ENCODE peak calls at places on chromosomes 2 and 18, in six cellular contexts. Z, M, B, K, L and W are unnamed samples.
A peak's percentile ranks its signal among the peaks of the same experiment; 100 is the strongest.

GRCh38 chr2:10452334-10452733 is 4.2 kb upstream of the ODC1 start:
- DNase-seq in Z (no peak), B (peak; percentile 63), K (no peak), L (no peak), M (no peak), W (no peak)

GRCh38 chr2:128237911-128238697 is 80.6 kb downstream of the HS6ST1 start:
- DNase-seq in K (no peak), L (no peak), Z (no peak), M (no peak), B (no peak), W (peak; percentile 66)

GRCh38 chr18:59556265-59556664 is 141.0 kb downstream of the CCBE1 start:
- DNase-seq in Z (no peak), K (no peak), M (no peak), B (no peak), L (no peak), W (no peak)

GRCh38 chr18:41320090-41320489 is 634.9 kb upstream of the PIK3C3 start:
- DNase-seq in L (no peak), Z (no peak), M (no peak), B (peak; percentile 31), K (no peak), W (no peak)

GRCh38 chr2:212021947-212022346 is 516.7 kb downstream of the ERBB4 start:
- DNase-seq in M (no peak), L (no peak), K (no peak), B (no peak), Z (no peak), W (no peak)

GRCh38 chr2:111111101-111111755 is 9.5 kb upstream of the BCL2L11 start:
- DNase-seq in M (no peak), K (no peak), L (no peak), B (no peak), Z (no peak), W (no peak)

GRCh38 chr2:19538411-19538963 is 180.1 kb upstream of the OSR1 start:
- DNase-seq in K (no peak), M (peak; percentile 34), Z (no peak), L (no peak), B (peak; percentile 75), W (no peak)

GRCh38 chr2:71505086-71505769 is 51.9 kb downstream of the DYSF start:
- DNase-seq in Z (no peak), K (no peak), M (no peak), L (peak; percentile 54), B (peak; percentile 26), W (no peak)

GRCh38 chr2:25332571-25332970 is 9.2 kb downstream of the DNMT3A start:
- DNase-seq in Z (no peak), M (no peak), K (no peak), L (peak; percentile 62), B (no peak), W (no peak)

GRCh38 chr18:34543356-34543755 is 166.7 kb upstream of the DTNA start:
- DNase-seq in B (no peak), L (no peak), Z (no peak), K (no peak), M (no peak), W (no peak)

GRCh38 chr2:27296466-27296865 is 11.8 kb downstream of the UCN start:
- DNase-seq in M (no peak), L (peak; percentile 16), B (no peak), K (no peak), Z (no peak), W (no peak)

GRCh38 chr2:228318218-228318617 is 136.7 kb upstream of the SPHKAP start:
- DNase-seq in Z (no peak), B (peak; percentile 34), M (no peak), K (peak; percentile 13), L (no peak), W (no peak)

GRCh38 chr2:215002500-215002899 is 135.9 kb downstream of the ABCA12 start:
- DNase-seq in K (peak; percentile 18), B (peak; percentile 81), L (no peak), Z (peak; percentile 34), M (no peak), W (no peak)

GRCh38 chr2:10042301-10043161 is 819 bp upstream of the KLF11 start:
- DNase-seq in L (peak; percentile 91), K (no peak), B (peak; percentile 80), Z (peak; percentile 50), M (peak; percentile 86), W (no peak)

GRCh38 chr2:181183878-181184553 is 203.6 kb downstream of the UBE2E3 start:
- DNase-seq in L (no peak), M (no peak), B (no peak), Z (peak; percentile 38), K (peak; percentile 36), W (no peak)

GRCh38 chr18:35236964-35237363 is 3.9 kb upstream of the ZNF397 start:
- DNase-seq in Z (no peak), M (no peak), K (no peak), L (no peak), B (no peak), W (no peak)

GRCh38 chr2:190379249-190379964 is 28.7 kb upstream of the MFSD6 start:
- DNase-seq in B (peak; percentile 20), Z (no peak), K (no peak), M (no peak), L (no peak), W (no peak)

GRCh38 chr2:138814123-138814883 is 34.1 kb upstream of the NXPH2 start:
- DNase-seq in M (no peak), K (peak; percentile 14), L (no peak), Z (no peak), B (no peak), W (no peak)

GRCh38 chr2:26608557-26608956 is 32.6 kb downstream of the CIB4 start:
- DNase-seq in L (peak; percentile 67), Z (no peak), M (no peak), B (no peak), K (no peak), W (peak; percentile 74)

GRCh38 chr2:158042245-158042644 is 59.4 kb upstream of the UPP2 start:
- DNase-seq in L (no peak), Z (no peak), B (no peak), M (no peak), K (no peak), W (no peak)

GRCh38 chr2:190696792-190697398 is 48.0 kb downstream of the NAB1 start:
- DNase-seq in L (no peak), B (peak; percentile 28), M (no peak), K (no peak), Z (no peak), W (no peak)

DNA sequence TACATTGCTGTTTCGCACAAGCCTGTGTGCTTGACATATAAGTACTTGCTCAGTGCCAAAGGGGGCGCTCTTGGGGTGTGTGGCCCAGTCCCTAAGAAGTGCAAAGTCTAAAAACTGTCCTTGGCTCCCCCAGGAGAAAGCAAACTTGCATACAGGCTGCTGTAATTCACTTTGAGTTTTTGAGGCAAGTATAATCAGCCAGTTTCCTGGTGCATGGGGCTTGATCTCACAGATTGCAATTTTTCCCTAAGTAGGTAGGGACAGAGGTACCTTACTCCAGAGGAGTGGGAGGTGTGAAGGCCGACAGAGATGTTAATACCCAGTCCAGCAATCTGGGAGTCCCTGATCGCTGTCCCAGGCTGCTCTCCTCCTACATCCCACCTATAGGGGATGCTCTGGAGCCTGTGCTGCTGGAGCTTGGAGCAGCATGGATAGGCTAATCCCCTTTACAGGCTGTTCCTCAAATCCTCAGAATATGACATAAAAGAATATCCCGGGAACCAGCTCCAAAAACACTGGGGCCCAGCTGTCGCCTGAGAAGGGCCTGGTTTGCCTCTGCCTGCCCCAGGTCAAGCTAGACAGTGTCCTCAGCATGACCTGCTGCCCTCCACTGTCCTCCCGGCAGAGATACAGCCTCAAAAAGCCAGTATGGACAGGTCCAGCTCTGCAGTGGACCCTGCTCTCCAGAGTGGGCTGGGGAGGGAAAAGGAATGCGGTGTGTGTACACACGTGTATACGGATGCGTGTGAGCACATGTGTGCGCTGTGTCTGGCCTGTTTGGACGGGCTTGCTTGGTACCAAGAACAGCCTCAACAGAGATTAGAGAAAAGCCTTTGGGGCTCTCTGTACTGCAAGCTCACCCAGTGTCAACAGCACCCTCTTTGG is 136.6 kb upstream of the HAAO start:
- DNase-seq in L (no peak), M (no peak), K (no peak), Z (no peak), B (peak; percentile 78), W (no peak)
- TF ChIP-seq CTCF in L (no peak), M (no peak), K (peak; percentile 33), Z (no peak), B (peak; percentile 35), W (peak; percentile 49)

GRCh38 chr2:120833127-120833675 is 97.5 kb downstream of the GLI2 start:
- DNase-seq in B (no peak), L (peak; percentile 32), K (no peak), Z (no peak), M (no peak), W (no peak)
- TF ChIP-seq CTCF in B (no peak), L (no peak), K (no peak), Z (no peak), M (no peak), W (no peak)

GRCh38 chr2:55048514-55048924 is 1.7 kb downstream of the RTN4 start:
- DNase-seq in K (peak; percentile 18), M (no peak), L (no peak), B (peak; percentile 52), Z (no peak), W (no peak)
- TF ChIP-seq CTCF in K (no peak), M (no peak), L (no peak), B (no peak), Z (no peak), W (no peak)

GRCh38 chr2:241102239-241102803 is at the start of gene MTERF4:
- DNase-seq in Z (peak; percentile 90), B (peak; percentile 94), M (peak; percentile 88), L (peak; percentile 98), K (peak; percentile 89), W (peak; percentile 93)
- TF ChIP-seq CTCF in Z (no peak), B (no peak), M (no peak), L (no peak), K (no peak), W (no peak)

GRCh38 chr2:159555651-159556392 is 60.5 kb downstream of the BAZ2B start:
- DNase-seq in K (no peak), L (no peak), Z (no peak), M (no peak), B (no peak), W (no peak)

GRCh38 chr2:159559034-159559433 is 57.3 kb downstream of the BAZ2B start:
- DNase-seq in L (no peak), M (no peak), K (no peak), Z (no peak), B (no peak), W (no peak)

GRCh38 chr2:159561242-159561641 is 55.1 kb downstream of the BAZ2B start:
- DNase-seq in K (no peak), M (no peak), B (no peak), L (no peak), Z (no peak), W (no peak)

GRCh38 chr2:159558479-159558878 is 57.9 kb downstream of the BAZ2B start:
- DNase-seq in M (no peak), B (no peak), Z (no peak), K (no peak), L (no peak), W (no peak)

GRCh38 chr2:159557437-159558034 is 58.8 kb downstream of the BAZ2B start:
- DNase-seq in B (peak; percentile 19), M (no peak), K (no peak), Z (no peak), L (no peak), W (no peak)
- TF ChIP-seq CTCF in B (peak; percentile 27), M (no peak), K (peak; percentile 9), Z (no peak), L (no peak), W (no peak)

GRCh38 chr2:43331428-43331827 is 105.0 kb upstream of the ZFP36L2 start:
- DNase-seq in L (no peak), B (peak; percentile 46), K (no peak), M (no peak), Z (no peak), W (no peak)
- TF ChIP-seq CTCF in L (no peak), B (no peak), K (no peak), M (no peak), Z (no peak), W (no peak)